ENCODE peak calls at places on chromosomes 12 and 14, in seven cellular contexts. One of them, this sample, is unnamed.

GRCh38 chr12:57005980-57006808 is at the start of gene ZBTB39:
- DNase-seq in endothelial cell: peak
- DNase-seq in NCI-H524 treated with DMSO at 0.1 percent for 48 hours: no peak
- DNase-seq in Calu3: peak
- DNase-seq in NCI-H460: peak
- DNase-seq in effector memory CD4-positive, alpha-beta T cell: peak
- DNase-seq in CD8-positive, alpha-beta memory T cell: peak
- DNase-seq in this sample: peak

GRCh38 chr14:24943024-24943423 is 106.9 kb downstream of the STXBP6 start:
- DNase-seq in NCI-H460: no peak
- DNase-seq in effector memory CD4-positive, alpha-beta T cell: no peak
- DNase-seq in NCI-H524 treated with DMSO at 0.1 percent for 48 hours: no peak
- DNase-seq in endothelial cell: no peak
- DNase-seq in CD8-positive, alpha-beta memory T cell: no peak
- DNase-seq in Calu3: no peak
- DNase-seq in this sample: no peak

GRCh38 chr14:35607380-35607779 is 73.4 kb downstream of the INSM2 start:
- DNase-seq in CD8-positive, alpha-beta memory T cell: no peak
- DNase-seq in NCI-H524 treated with DMSO at 0.1 percent for 48 hours: no peak
- DNase-seq in endothelial cell: no peak
- DNase-seq in Calu3: no peak
- DNase-seq in effector memory CD4-positive, alpha-beta T cell: no peak
- DNase-seq in NCI-H460: no peak
- DNase-seq in this sample: no peak

GRCh38 chr12:1841606-1842182 is 21.3 kb downstream of the LRTM2 start:
- DNase-seq in effector memory CD4-positive, alpha-beta T cell: no peak
- DNase-seq in NCI-H524 treated with DMSO at 0.1 percent for 48 hours: no peak
- DNase-seq in NCI-H460: no peak
- DNase-seq in endothelial cell: no peak
- DNase-seq in Calu3: no peak
- DNase-seq in CD8-positive, alpha-beta memory T cell: no peak
- DNase-seq in this sample: no peak

GRCh38 chr12:41365653-41366131 is 177.6 kb downstream of the PDZRN4 start:
- DNase-seq in Calu3: no peak
- DNase-seq in endothelial cell: no peak
- DNase-seq in NCI-H460: no peak
- DNase-seq in effector memory CD4-positive, alpha-beta T cell: no peak
- DNase-seq in NCI-H524 treated with DMSO at 0.1 percent for 48 hours: no peak
- DNase-seq in CD8-positive, alpha-beta memory T cell: no peak
- DNase-seq in this sample: no peak

GRCh38 chr14:101131451-101131916 is 228.0 kb upstream of the RTL1 start:
- DNase-seq in NCI-H524 treated with DMSO at 0.1 percent for 48 hours: no peak
- DNase-seq in Calu3: no peak
- DNase-seq in CD8-positive, alpha-beta memory T cell: no peak
- DNase-seq in NCI-H460: no peak
- DNase-seq in endothelial cell: no peak
- DNase-seq in effector memory CD4-positive, alpha-beta T cell: no peak
- DNase-seq in this sample: no peak

GRCh38 chr12:62917939-62918338 is 17.0 kb downstream of the PPM1H start:
- DNase-seq in NCI-H524 treated with DMSO at 0.1 percent for 48 hours: no peak
- DNase-seq in endothelial cell: no peak
- DNase-seq in effector memory CD4-positive, alpha-beta T cell: no peak
- DNase-seq in NCI-H460: no peak
- DNase-seq in Calu3: no peak
- DNase-seq in CD8-positive, alpha-beta memory T cell: no peak
- DNase-seq in this sample: no peak

GRCh38 chr14:60327447-60328331 is 78.7 kb downstream of the PPM1A start:
- DNase-seq in NCI-H460: no peak
- DNase-seq in effector memory CD4-positive, alpha-beta T cell: no peak
- DNase-seq in NCI-H524 treated with DMSO at 0.1 percent for 48 hours: peak
- DNase-seq in endothelial cell: peak
- DNase-seq in CD8-positive, alpha-beta memory T cell: peak
- DNase-seq in Calu3: peak
- DNase-seq in this sample: no peak

GRCh38 chr12:4978737-4979136 is 64.9 kb upstream of the KCNA5 start:
- DNase-seq in effector memory CD4-positive, alpha-beta T cell: no peak
- DNase-seq in NCI-H524 treated with DMSO at 0.1 percent for 48 hours: no peak
- DNase-seq in Calu3: no peak
- DNase-seq in endothelial cell: no peak
- DNase-seq in NCI-H460: no peak
- DNase-seq in CD8-positive, alpha-beta memory T cell: no peak
- DNase-seq in this sample: no peak

GRCh38 chr12:96236221-96236822 is 42.1 kb downstream of the ELK3 start:
- DNase-seq in endothelial cell: no peak
- DNase-seq in NCI-H460: no peak
- DNase-seq in Calu3: no peak
- DNase-seq in CD8-positive, alpha-beta memory T cell: peak
- DNase-seq in effector memory CD4-positive, alpha-beta T cell: no peak
- DNase-seq in NCI-H524 treated with DMSO at 0.1 percent for 48 hours: no peak
- DNase-seq in this sample: peak

GRCh38 chr12:124536613-124537012 is 30.8 kb downstream of the NCOR2 start:
- DNase-seq in effector memory CD4-positive, alpha-beta T cell: no peak
- DNase-seq in NCI-H524 treated with DMSO at 0.1 percent for 48 hours: no peak
- DNase-seq in NCI-H460: no peak
- DNase-seq in endothelial cell: no peak
- DNase-seq in Calu3: no peak
- DNase-seq in CD8-positive, alpha-beta memory T cell: no peak
- DNase-seq in this sample: no peak

GRCh38 chr12:92538970-92539749 is 163.6 kb upstream of the PLEKHG7 start:
- DNase-seq in effector memory CD4-positive, alpha-beta T cell: no peak
- DNase-seq in NCI-H524 treated with DMSO at 0.1 percent for 48 hours: no peak
- DNase-seq in CD8-positive, alpha-beta memory T cell: no peak
- DNase-seq in Calu3: peak
- DNase-seq in endothelial cell: no peak
- DNase-seq in NCI-H460: no peak
- DNase-seq in this sample: peak

GRCh38 chr12:27237790-27238771 is 6.0 kb upstream of the STK38L start:
- DNase-seq in NCI-H524 treated with DMSO at 0.1 percent for 48 hours: no peak
- DNase-seq in CD8-positive, alpha-beta memory T cell: peak
- DNase-seq in effector memory CD4-positive, alpha-beta T cell: no peak
- DNase-seq in endothelial cell: no peak
- DNase-seq in Calu3: no peak
- DNase-seq in NCI-H460: no peak
- DNase-seq in this sample: no peak